ENCODE peak calls at places on chromosome 17, in seven cellular contexts. L is posterior cingulate gyrus, N is thoracic aorta, M is germinal center, U is M059J, I is bronchial epithelial cell, V is NCI-H1436. Q is an unnamed sample.

GRCh38 chr17:20196314-20196713 is 187.2 kb downstream of the SPECC1 start:
- DNase-seq in L (no peak), N (no peak), M (no peak), U (no peak), I (no peak), V (no peak), Q (no peak)

GRCh38 chr17:29163563-29163962 is 16.6 kb downstream of the MYO18A start:
- DNase-seq in L (no peak), N (no peak), M (no peak), U (no peak), I (no peak), V (no peak), Q (no peak)

GRCh38 chr17:50055426-50056216 is at the start of gene ITGA3:
- DNase-seq in L (peak), N (peak), M (peak), U (peak), I (peak), V (peak), Q (peak)

GRCh38 chr17:77637807-77638182 is 320.7 kb upstream of the TNRC6C start:
- DNase-seq in L (no peak), N (no peak), M (no peak), U (no peak), I (no peak), V (no peak), Q (no peak)

GRCh38 chr17:19448341-19449268 is 37.6 kb downstream of the RNF112 start:
- DNase-seq in L (no peak), N (peak), M (no peak), U (peak), I (peak), V (no peak), Q (no peak)

GRCh38 chr17:8941520-8941919 is 24.0 kb downstream of the PIK3R5 start:
- DNase-seq in L (no peak), N (no peak), M (peak), U (no peak), I (no peak), V (no peak), Q (no peak)

GRCh38 chr17:16516594-16517018 is 24.6 kb upstream of the LRRC75A start:
- DNase-seq in L (peak), N (no peak), M (no peak), U (peak), I (peak), V (no peak), Q (no peak)

GRCh38 chr17:30519707-30520106 is 42.5 kb downstream of the GOSR1 start:
- DNase-seq in L (no peak), N (no peak), M (no peak), U (peak), I (peak), V (no peak), Q (no peak)

GRCh38 chr17:76137351-76138233 is 3.5 kb downstream of the FOXJ1 start:
- DNase-seq in L (no peak), N (no peak), M (no peak), U (no peak), I (no peak), V (no peak), Q (no peak)

GRCh38 chr17:78416311-78416711 is 37.9 kb downstream of the PGS1 start:
- DNase-seq in L (no peak), N (no peak), M (no peak), U (peak), I (no peak), V (no peak), Q (no peak)